ENCODE peak calls at places on chromosome 9, in five cellular contexts. M is germinal center, E is Caco-2, J is adrenal gland, A is heart left ventricle. R is an unnamed sample.

GRCh38 chr9:97124256-97124655 is 85.3 kb upstream of the CTSV start:
- DNase-seq in M (no peak), E (no peak), J (no peak), A (no peak), R (no peak)

GRCh38 chr9:128218518-128219389 is 15.6 kb downstream of the DNM1 start:
- DNase-seq in M (peak; percentile 98), E (peak; percentile 99), J (peak; percentile 98), A (peak; percentile 95), R (peak; percentile 91)

GRCh38 chr9:108547736-108548135 is 308.1 kb downstream of the ACTL7B start:
- DNase-seq in M (no peak), E (no peak), J (no peak), A (no peak), R (no peak)

GRCh38 chr9:15735083-15735974 is 182.5 kb downstream of the CCDC171 start:
- DNase-seq in M (no peak), E (no peak), J (no peak), A (no peak), R (no peak)

GRCh38 chr9:126947529-126947928 is 32.9 kb downstream of the RALGPS1 start:
- DNase-seq in M (no peak), E (peak; percentile 59), J (no peak), A (no peak), R (no peak)

GRCh38 chr9:83239787-83240186 is 176.8 kb upstream of the RASEF start:
- DNase-seq in M (no peak), E (no peak), J (no peak), A (no peak), R (no peak)

GRCh38 chr9:73118898-73119554 is 32.6 kb upstream of the ANXA1 start:
- DNase-seq in M (no peak), E (no peak), J (no peak), A (no peak), R (no peak)

GRCh38 chr9:137439158-137439714 is 1.9 kb downstream of the ENTPD8 start:
- DNase-seq in M (peak; percentile 1), E (no peak), J (no peak), A (peak; percentile 24), R (peak; percentile 33)

GRCh38 chr9:134474058-134474370 is 147.8 kb downstream of the RXRA start:
- DNase-seq in M (no peak), E (no peak), J (peak; percentile 75), A (peak; percentile 75), R (no peak)

GRCh38 chr9:132670359-132670815 is at the start of gene GTF3C4:
- DNase-seq in M (peak; percentile 89), E (peak; percentile 79), J (peak; percentile 93), A (peak; percentile 85), R (peak; percentile 92)

GRCh38 chr9:76298497-76299144 is 95.6 kb downstream of the RFK start:
- DNase-seq in M (no peak), E (no peak), J (no peak), A (no peak), R (no peak)

GRCh38 chr9:81497096-81497495 is 192.3 kb downstream of the TLE1 start:
- DNase-seq in M (no peak), E (no peak), J (no peak), A (no peak), R (no peak)

GRCh38 chr9:76020654-76021053 is 130.2 kb downstream of the PCSK5 start:
- DNase-seq in M (no peak), E (no peak), J (no peak), A (no peak), R (no peak)

GRCh38 chr9:120387257-120387999 is 192.5 kb downstream of the CDK5RAP2 start:
- DNase-seq in M (no peak), E (no peak), J (no peak), A (no peak), R (no peak)

GRCh38 chr9:113617550-113617949 is 154.0 kb downstream of the RGS3 start:
- DNase-seq in M (no peak), E (no peak), J (no peak), A (no peak), R (no peak)

GRCh38 chr9:131273146-131273545 is 3.2 kb downstream of the FAM78A start:
- DNase-seq in M (peak; percentile 24), E (no peak), J (no peak), A (peak; percentile 85), R (no peak)

GRCh38 chr9:136544549-136545064 is 1.2 kb downstream of the NOTCH1 start:
- DNase-seq in M (peak; percentile 54), E (no peak), J (no peak), A (peak; percentile 78), R (peak; percentile 66)

GRCh38 chr9:127931092-127931881 is 710 bp upstream of the PIP5KL1 start:
- DNase-seq in M (peak; percentile 35), E (peak; percentile 64), J (no peak), A (no peak), R (no peak)

GRCh38 chr9:109497193-109498165 is 628 bp downstream of the PTPN3 start:
- DNase-seq in M (no peak), E (no peak), J (no peak), A (no peak), R (no peak)

GRCh38 chr9:121651295-121652036 is at the start of gene DAB2IP:
- DNase-seq in M (no peak), E (peak; percentile 75), J (no peak), A (peak; percentile 67), R (peak; percentile 82)